ENCODE peak calls at places on chromosomes 13 and 19, in six cellular contexts. Q, H, G, J, V and E are unnamed samples.

GRCh38 chr19:18021121-18021755 is 13.3 kb downstream of the ARRDC2 start:
- DNase-seq in Q (peak; percentile 93), V (peak; percentile 88), H (peak; percentile 92), G (peak; percentile 74), J (peak; percentile 59), E (peak; percentile 52)

GRCh38 chr13:19072543-19072942 is 109.1 kb downstream of the TUBA3C start:
- DNase-seq in V (no peak), H (no peak), G (no peak), J (no peak), Q (no peak), E (no peak)

GRCh38 chr19:36244066-36244465 is 29.2 kb downstream of the ZNF146 start:
- DNase-seq in V (no peak), Q (no peak), J (no peak), G (no peak), H (no peak), E (no peak)

GRCh38 chr13:103315701-103316100 is 249.5 kb upstream of the SLC10A2 start:
- DNase-seq in Q (no peak), H (no peak), J (no peak), G (no peak), V (no peak), E (no peak)

GRCh38 chr19:35777411-35777841 is 2.1 kb downstream of the ARHGAP33 start:
- DNase-seq in H (no peak), V (no peak), J (no peak), G (no peak), Q (no peak), E (no peak)

GRCh38 chr13:30843548-30843947 is 62.5 kb upstream of the MEDAG start:
- DNase-seq in G (no peak), J (no peak), H (no peak), V (no peak), Q (no peak), E (no peak)

GRCh38 chr13:61413572-61413971 is 2.1 kb downstream of the PCDH20 start:
- DNase-seq in J (no peak), Q (no peak), G (no peak), H (no peak), V (no peak), E (no peak)

GRCh38 chr13:57763689-57764088 is 132.1 kb downstream of the PCDH17 start:
- DNase-seq in H (no peak), J (no peak), G (no peak), V (no peak), Q (no peak), E (no peak)

GRCh38 chr19:1067341-1068103 is 555 bp downstream of the ARHGAP45 start:
- DNase-seq in G (no peak), Q (no peak), H (no peak), J (peak; percentile 66), V (no peak), E (no peak)

GRCh38 chr19:43640424-43640757 is 741 bp upstream of the CADM4 start:
- DNase-seq in Q (no peak), G (no peak), V (no peak), H (no peak), J (no peak), E (no peak)
- H3K4me3 ChIP-seq in Q (peak overlapping the region; percentile 62), G (no peak overlapping the region), V (peak overlapping the region; percentile 64), H (peak overlapping the region; percentile 45), J (peak overlapping the region; percentile 61), E (no peak overlapping the region)

DNA sequence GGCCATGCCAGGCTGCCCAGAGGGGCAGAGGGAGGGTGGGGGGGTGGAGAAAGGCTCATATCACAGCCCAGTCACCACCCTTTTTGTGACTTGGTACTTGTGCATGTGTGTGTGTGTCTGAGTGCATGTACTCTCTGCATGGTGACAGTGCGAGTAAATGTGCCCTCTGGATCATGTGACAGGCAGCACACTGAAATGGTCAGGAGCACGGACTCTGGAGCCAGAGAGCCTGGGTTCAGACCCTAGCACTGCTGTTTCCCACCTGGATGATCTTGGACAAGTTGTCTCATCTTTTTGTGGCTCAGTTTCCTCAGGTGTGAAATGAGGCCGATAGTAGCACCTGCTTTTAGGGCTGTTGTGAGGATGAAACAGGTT is 2.0 kb downstream of the CIC start:
- DNase-seq in V (no peak), G (peak; percentile 25), H (no peak), Q (no peak), J (no peak), E (no peak)
- H3K4me3 ChIP-seq in V (no peak overlapping the region), G (no peak overlapping the region), H (peak overlapping the region; percentile 81), Q (peak overlapping the region; percentile 96), J (peak overlapping the region; percentile 84), E (peak overlapping the region; percentile 91)

GRCh38 chr19:19544257-19545127 is 6.4 kb downstream of the CILP2 start:
- DNase-seq in G (no peak), V (no peak), H (no peak), J (no peak), Q (no peak), E (no peak)
- H3K4me3 ChIP-seq in G (no peak overlapping the region), V (no peak overlapping the region), H (no peak overlapping the region), J (no peak overlapping the region), Q (no peak overlapping the region), E (no peak overlapping the region)

DNA sequence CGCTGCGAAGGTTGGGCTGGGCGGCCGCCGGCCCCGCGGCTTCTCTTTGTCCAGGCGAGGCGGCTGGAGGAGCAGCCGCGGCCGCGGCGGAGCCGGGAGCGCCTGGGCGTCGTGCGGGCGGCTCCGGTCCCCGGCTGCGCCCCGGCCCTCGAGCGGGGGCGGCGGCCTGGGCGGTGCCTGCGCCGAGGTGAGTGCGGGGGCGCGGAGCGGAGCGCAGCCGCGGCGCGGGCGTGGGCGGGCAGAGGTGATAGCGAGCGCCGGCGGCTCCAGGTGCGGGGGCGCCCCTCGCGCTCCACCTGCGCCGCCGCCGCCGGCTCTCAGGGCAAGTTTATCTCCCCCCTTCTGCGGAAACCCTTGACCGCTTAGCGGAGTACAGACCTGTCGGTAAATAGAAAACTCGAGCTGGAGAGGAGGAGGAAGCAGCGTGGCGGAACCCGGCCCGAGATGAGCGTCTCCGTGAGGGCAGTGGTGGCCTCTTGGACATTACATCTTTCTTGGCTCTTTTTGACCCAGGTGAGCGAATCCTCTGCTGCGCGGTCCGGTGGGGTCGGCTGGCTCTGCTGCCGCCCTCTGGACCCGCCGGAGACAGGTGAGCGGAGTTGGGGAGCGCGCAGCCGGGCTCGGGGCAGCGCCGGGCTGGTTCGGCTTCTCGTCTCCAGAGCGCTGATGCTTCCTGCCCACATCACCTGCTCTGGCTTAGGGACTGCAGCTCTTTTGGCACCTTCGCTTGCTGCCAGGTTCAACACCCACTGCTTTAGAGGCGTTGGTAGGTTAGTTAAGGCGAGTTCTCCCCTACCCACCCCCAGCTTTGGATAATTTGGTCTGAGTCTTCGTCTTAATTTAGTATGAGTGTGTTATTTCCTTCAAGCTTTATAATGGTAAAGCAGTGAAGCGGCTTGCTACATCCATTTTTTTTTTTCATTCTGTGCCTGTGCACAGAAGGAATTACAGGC is at the start of gene MTUS2:
- DNase-seq in H (no peak), G (no peak), V (no peak), J (no peak), Q (peak; percentile 2), E (peak; percentile 29)
- H3K4me3 ChIP-seq in H (peak within 1 kb of the TSS; percentile 20), G (peak within 1 kb of the TSS; percentile 15), V (peak within 1 kb of the TSS; percentile 47), J (no peak within 1 kb of the TSS), Q (peak within 1 kb of the TSS; percentile 69), E (peak within 1 kb of the TSS; percentile 49)